ENCODE peak calls at places on chromosome 20, in five cellular contexts. M is H54, J is GM03348, X is skeletal muscle cell, V is HTR-8/SVneo. E is an unnamed sample.

GRCh38 chr20:48821261-48821910 is 6.4 kb downstream of the PREX1 start:
- DNase-seq in M (no peak), J (no peak), X (no peak), V (no peak), E (no peak)

GRCh38 chr20:10986586-10986985 is 312.8 kb upstream of the JAG1 start:
- DNase-seq in M (no peak), J (no peak), X (peak), V (no peak), E (no peak)

GRCh38 chr20:39855799-39856198 is 833.2 kb downstream of the MAFB start:
- DNase-seq in M (no peak), J (no peak), X (no peak), V (no peak), E (no peak)

GRCh38 chr20:2335096-2335495 is 39.3 kb downstream of the TGM3 start:
- DNase-seq in M (no peak), J (no peak), X (no peak), V (no peak), E (no peak)

GRCh38 chr20:24892522-24892921 is 56.5 kb upstream of the CST7 start:
- DNase-seq in M (no peak), J (peak), X (no peak), V (no peak), E (no peak)

GRCh38 chr20:8335796-8336195 is 203.7 kb downstream of the PLCB1 start:
- DNase-seq in M (no peak), J (no peak), X (no peak), V (no peak), E (no peak)

GRCh38 chr20:52978851-52979250 is 6.7 kb downstream of the TSHZ2 start:
- DNase-seq in M (no peak), J (peak), X (no peak), V (no peak), E (no peak)

GRCh38 chr20:63100926-63101699 is 94.3 kb upstream of the BHLHE23 start:
- DNase-seq in M (no peak), J (no peak), X (no peak), V (no peak), E (no peak)

GRCh38 chr20:49521356-49521755 is 38.9 kb upstream of the KCNB1 start:
- DNase-seq in M (no peak), J (no peak), X (no peak), V (no peak), E (no peak)

GRCh38 chr20:20237093-20237959 is 130.6 kb upstream of the INSM1 start:
- DNase-seq in M (peak), J (peak), X (no peak), V (peak), E (peak)

GRCh38 chr20:59938696-59939051 is 1.4 kb downstream of the PPP1R3D start:
- DNase-seq in M (peak), J (no peak), X (no peak), V (no peak), E (no peak)

GRCh38 chr20:1474817-1475603 is 8.4 kb upstream of the NSFL1C start:
- DNase-seq in M (no peak), J (no peak), X (no peak), V (no peak), E (no peak)

GRCh38 chr20:52493177-52493711 is 301.7 kb upstream of the ZFP64 start:
- DNase-seq in M (no peak), J (peak), X (peak), V (peak), E (peak)

GRCh38 chr20:38894091-38894847 is 31.9 kb upstream of the FAM83D start:
- DNase-seq in M (no peak), J (peak), X (no peak), V (no peak), E (no peak)

GRCh38 chr20:46027245-46027853 is 1.7 kb upstream of the SLC12A5 start:
- DNase-seq in M (peak), J (peak), X (no peak), V (peak), E (peak)

GRCh38 chr20:62208805-62209755 is 11.0 kb downstream of the HRH3 start:
- DNase-seq in M (no peak), J (no peak), X (no peak), V (no peak), E (no peak)

GRCh38 chr20:62961310-62961783 is 8.8 kb downstream of the SLC17A9 start:
- DNase-seq in M (no peak), J (no peak), X (no peak), V (peak), E (no peak)

GRCh38 chr20:42734660-42735368 is 454.9 kb downstream of the PTPRT start:
- DNase-seq in M (no peak), J (no peak), X (no peak), V (no peak), E (no peak)

GRCh38 chr20:16709017-16709416 is 20.8 kb upstream of the SNRPB2 start:
- DNase-seq in M (no peak), J (no peak), X (no peak), V (no peak), E (no peak)

GRCh38 chr20:45782890-45783289 is 8.8 kb downstream of the WFDC3 start:
- DNase-seq in M (no peak), J (no peak), X (no peak), V (no peak), E (no peak)

GRCh38 chr20:62668441-62669027 is 26.2 kb downstream of the SLCO4A1 start:
- DNase-seq in M (peak), J (peak), X (peak), V (peak), E (peak)

GRCh38 chr20:47181056-47181862 is 175.2 kb downstream of the ZMYND8 start:
- DNase-seq in M (peak), J (peak), X (peak), V (peak), E (peak)

GRCh38 chr20:23005761-23006160 is 29.4 kb upstream of the SSTR4 start:
- DNase-seq in M (no peak), J (no peak), X (no peak), V (no peak), E (no peak)

GRCh38 chr20:36773123-36773547 is 428 bp downstream of the DSN1 start:
- DNase-seq in M (no peak), J (no peak), X (no peak), V (no peak), E (no peak)

GRCh38 chr20:59645761-59646171 is 41.4 kb downstream of the PHACTR3 start:
- DNase-seq in M (no peak), J (peak), X (no peak), V (no peak), E (no peak)

GRCh38 chr20:61699184-61700066 is 366.3 kb downstream of the TAF4 start:
- DNase-seq in M (no peak), J (no peak), X (no peak), V (no peak), E (no peak)

GRCh38 chr20:3307078-3307477 is 68.1 kb upstream of the SLC4A11 start:
- DNase-seq in M (no peak), J (no peak), X (no peak), V (no peak), E (no peak)

GRCh38 chr20:61251529-61252393 is at the start of gene CDH4:
- DNase-seq in M (peak), J (peak), X (no peak), V (peak), E (no peak)

GRCh38 chr20:3815703-3816315 is 4.5 kb upstream of the AP5S1 start:
- DNase-seq in M (no peak), J (no peak), X (no peak), V (no peak), E (no peak)

GRCh38 chr20:36269507-36269906 is 33.2 kb downstream of the AAR2 start:
- DNase-seq in M (no peak), J (no peak), X (no peak), V (no peak), E (no peak)

GRCh38 chr20:58993332-58994248 is 12.5 kb downstream of the NELFCD start:
- DNase-seq in M (no peak), J (no peak), X (no peak), V (no peak), E (no peak)

GRCh38 chr20:37898301-37899104 is 4.4 kb upstream of the VSTM2L start:
- DNase-seq in M (no peak), J (no peak), X (no peak), V (no peak), E (no peak)

GRCh38 chr20:1623501-1624250 is 3.9 kb upstream of the SIRPB1 start:
- DNase-seq in M (no peak), J (peak), X (no peak), V (no peak), E (no peak)

GRCh38 chr20:11459090-11459877 is 458.4 kb upstream of the BTBD3 start:
- DNase-seq in M (no peak), J (no peak), X (no peak), V (no peak), E (peak)